ENCODE peak calls at places on chromosomes 5 and 9, in seven cellular contexts. O is kidney glomerular epithelial cell; R is tibial artery; D is stimulated activated CD4-positive, alpha-beta T cell treated with anti-CD3 and anti-CD28 coated beads, Interleukin-15, amount 100 ng/mL, for 1 hour; Z is NCI-H82; N is caudate nucleus; U is GM10248. F is an unnamed sample.
A peak's percentile ranks its signal among the peaks of the same experiment; 100 is the strongest.

GRCh38 chr9:136268318-136268717 is 22.7 kb upstream of the QSOX2 start:
- DNase-seq in O (no peak), R (no peak), U (no peak), D (no peak), Z (peak; percentile 21), N (no peak), F (no peak)

GRCh38 chr5:150497274-150497988 is 10.5 kb upstream of the NDST1 start:
- DNase-seq in N (no peak), D (no peak), Z (no peak), U (no peak), R (peak; percentile 83), O (peak; percentile 91), F (no peak)

GRCh38 chr9:131873361-131873760 is 133.5 kb upstream of the RAPGEF1 start:
- DNase-seq in N (no peak), U (no peak), R (no peak), D (no peak), Z (peak; percentile 92), O (no peak), F (no peak)

GRCh38 chr9:87141124-87141523 is 193.8 kb upstream of the GAS1 start:
- DNase-seq in Z (no peak), N (no peak), U (no peak), R (no peak), O (no peak), D (no peak), F (no peak)

GRCh38 chr9:93589688-93590087 is 13.3 kb downstream of the PHF2 start:
- DNase-seq in N (no peak), D (no peak), Z (no peak), U (no peak), R (no peak), O (peak; percentile 34), F (no peak)

GRCh38 chr9:33329117-33329563 is 38.8 kb downstream of the NFX1 start:
- DNase-seq in U (no peak), O (peak; percentile 99), N (no peak), Z (peak; percentile 85), D (no peak), R (peak; percentile 42), F (no peak)

GRCh38 chr9:132877818-132878694 is at the start of gene AK8:
- DNase-seq in Z (peak; percentile 76), D (peak; percentile 73), R (peak; percentile 58), U (peak; percentile 95), O (peak; percentile 56), N (peak; percentile 27), F (peak; percentile 66)

GRCh38 chr9:17462869-17463464 is 115.9 kb upstream of the SH3GL2 start:
- DNase-seq in D (no peak), R (peak; percentile 27), Z (peak; percentile 70), U (peak; percentile 13), O (peak; percentile 70), N (no peak), F (no peak)

GRCh38 chr5:172771439-172772111 is 580 bp upstream of the DUSP1 start:
- DNase-seq in Z (peak; percentile 61), N (peak; percentile 52), R (no peak), U (peak; percentile 36), O (no peak), D (no peak), F (peak; percentile 37)

GRCh38 chr9:136625101-136626065 is 37.3 kb upstream of the EGFL7 start:
- DNase-seq in Z (peak; percentile 70), U (no peak), N (peak; percentile 17), D (no peak), R (peak; percentile 81), O (peak; percentile 37), F (no peak)

GRCh38 chr5:14265574-14265973 is 122.4 kb downstream of the TRIO start:
- DNase-seq in D (no peak), Z (peak; percentile 25), N (no peak), R (no peak), U (no peak), O (peak; percentile 99), F (no peak)

GRCh38 chr9:107588393-107588792 is 98.8 kb upstream of the KLF4 start:
- DNase-seq in R (no peak), N (no peak), U (no peak), D (no peak), O (no peak), Z (no peak), F (no peak)

GRCh38 chr5:37272564-37272963 is 23.4 kb upstream of the CPLANE1 start:
- DNase-seq in N (no peak), U (no peak), R (no peak), D (no peak), Z (no peak), O (peak; percentile 57), F (no peak)

GRCh38 chr9:20557890-20558608 is 64.2 kb downstream of the MLLT3 start:
- DNase-seq in U (no peak), Z (no peak), N (no peak), D (no peak), O (no peak), R (no peak), F (no peak)

GRCh38 chr5:135337064-135337463 is 62.0 kb downstream of the MACROH2A1 start:
- DNase-seq in O (no peak), D (no peak), N (no peak), Z (no peak), U (no peak), R (no peak), F (no peak)

GRCh38 chr5:99060306-99061261 is 131.8 kb upstream of the CHD1 start:
- DNase-seq in O (peak; percentile 73), Z (peak; percentile 93), N (peak; percentile 14), R (peak; percentile 69), D (peak; percentile 67), U (peak; percentile 60), F (peak; percentile 65)

GRCh38 chr5:157166494-157167218 is 592 bp upstream of the GARIN3 start:
- DNase-seq in U (no peak), Z (no peak), O (no peak), D (no peak), N (no peak), R (no peak), F (no peak)

GRCh38 chr5:74272831-74273545 is 367.5 kb downstream of the ENC1 start:
- DNase-seq in D (no peak), Z (no peak), N (no peak), U (no peak), O (peak; percentile 74), R (no peak), F (no peak)

GRCh38 chr5:78905084-78905938 is 79.8 kb downstream of the ARSB start:
- DNase-seq in U (peak; percentile 41), D (no peak), N (no peak), R (no peak), O (no peak), Z (no peak), F (no peak)

GRCh38 chr5:169753795-169754194 is 116.7 kb downstream of the DOCK2 start:
- DNase-seq in Z (no peak), R (no peak), N (no peak), U (no peak), D (no peak), O (no peak), F (no peak)

GRCh38 chr5:136082390-136083193 is 50.1 kb upstream of the SMAD5 start:
- DNase-seq in N (peak; percentile 4), R (peak; percentile 85), Z (peak; percentile 80), U (peak; percentile 62), O (peak; percentile 52), D (peak; percentile 16), F (peak; percentile 26)

GRCh38 chr5:153511632-153512031 is 21.2 kb downstream of the GRIA1 start:
- DNase-seq in O (no peak), N (no peak), U (no peak), R (no peak), Z (no peak), D (no peak), F (no peak)

GRCh38 chr9:21989440-21990189 is 4.6 kb downstream of the CDKN2A start:
- DNase-seq in N (no peak), U (no peak), Z (no peak), R (no peak), O (no peak), D (no peak), F (no peak)

GRCh38 chr5:173774212-173774850 is 113.8 kb upstream of the CPEB4 start:
- DNase-seq in N (no peak), U (no peak), O (no peak), D (no peak), R (no peak), Z (no peak), F (no peak)

GRCh38 chr5:171221931-171222330 is 87.1 kb upstream of the TLX3 start:
- DNase-seq in R (no peak), N (no peak), D (no peak), Z (no peak), O (peak; percentile 6), U (no peak), F (no peak)

GRCh38 chr9:91900057-91900816 is 49.8 kb downstream of the ROR2 start:
- DNase-seq in U (no peak), D (no peak), R (no peak), O (no peak), Z (peak; percentile 33), N (no peak), F (no peak)

GRCh38 chr9:92439921-92440750 is 15.9 kb upstream of the OMD start:
- DNase-seq in D (no peak), U (no peak), O (no peak), Z (no peak), R (no peak), N (no peak), F (no peak)

GRCh38 chr9:124222918-124223720 is 34.6 kb upstream of the NEK6 start:
- DNase-seq in N (no peak), R (peak; percentile 87), D (no peak), Z (no peak), U (no peak), O (no peak), F (no peak)

GRCh38 chr9:112421771-112422222 is 41.9 kb downstream of the HSDL2 start:
- DNase-seq in O (no peak), Z (no peak), U (no peak), N (no peak), D (no peak), R (no peak), F (no peak)

GRCh38 chr5:174720066-174720611 is 4.2 kb upstream of the MSX2 start:
- DNase-seq in N (no peak), D (no peak), Z (no peak), R (no peak), O (no peak), U (no peak), F (no peak)

GRCh38 chr9:38003946-38004808 is 64.8 kb downstream of the SHB start:
- DNase-seq in D (no peak), U (no peak), Z (no peak), N (no peak), R (no peak), O (no peak), F (no peak)

GRCh38 chr5:134430001-134430569 is 18.4 kb upstream of the CDKN2AIPNL start:
- DNase-seq in Z (peak; percentile 97), O (no peak), U (no peak), R (no peak), D (no peak), N (no peak), F (no peak)

GRCh38 chr9:126708178-126708577 is 94.5 kb downstream of the LMX1B start:
- DNase-seq in N (no peak), U (no peak), O (no peak), R (no peak), Z (no peak), D (no peak), F (no peak)

GRCh38 chr9:38091310-38092199 is 22.5 kb upstream of the SHB start:
- DNase-seq in U (peak; percentile 64), O (no peak), R (no peak), D (no peak), N (no peak), Z (peak; percentile 53), F (no peak)

GRCh38 chr5:78972654-78973428 is 12.3 kb downstream of the ARSB start:
- DNase-seq in Z (peak; percentile 16), R (peak; percentile 47), U (no peak), O (no peak), D (no peak), N (no peak), F (no peak)

GRCh38 chr5:126600631-126601511 is at the start of gene PHAX:
- DNase-seq in N (peak; percentile 66), R (peak; percentile 58), Z (peak; percentile 79), U (peak; percentile 91), D (peak; percentile 62), O (peak; percentile 66), F (peak; percentile 42)

GRCh38 chr5:176754376-176754942 is 55.9 kb upstream of the UNC5A start:
- DNase-seq in U (no peak), Z (no peak), N (no peak), O (no peak), R (no peak), D (no peak), F (no peak)